ENCODE peak calls at places on chromosome 3, in six cellular contexts. L is K562, M is GM12878, E is HCT116, Q is HepG2, R is H1. P is an unnamed sample.

GRCh38 chr3:112132975-112133448 is at the start of gene GCSAM:
- DNase-seq in L (no peak), M (peak; percentile 100), E (no peak), Q (no peak), R (no peak), P (no peak)

GRCh38 chr3:31532587-31533168 is at the start of gene STT3B:
- DNase-seq in L (peak; percentile 82), M (peak; percentile 49), E (peak; percentile 40), Q (peak; percentile 62), R (no peak), P (peak; percentile 58)

GRCh38 chr3:8363200-8363599 is 138.4 kb upstream of the LMCD1 start:
- DNase-seq in L (no peak), M (no peak), E (no peak), Q (no peak), R (no peak), P (no peak)

GRCh38 chr3:10370429-10370828 is 49.5 kb upstream of the SEC13 start:
- DNase-seq in L (peak; percentile 61), M (no peak), E (no peak), Q (no peak), R (no peak), P (no peak)

GRCh38 chr3:154228561-154229216 is 95.6 kb downstream of the DHX36 start:
- DNase-seq in L (no peak), M (no peak), E (no peak), Q (no peak), R (no peak), P (no peak)

GRCh38 chr3:117563063-117563462 is 853.5 kb downstream of the TUSC7 start:
- DNase-seq in L (no peak), M (no peak), E (no peak), Q (no peak), R (no peak), P (no peak)

GRCh38 chr3:171481011-171481410 is 20.8 kb upstream of the TNIK start:
- DNase-seq in L (no peak), M (no peak), E (no peak), Q (no peak), R (no peak), P (no peak)

GRCh38 chr3:41026394-41027177 is 172.7 kb upstream of the CTNNB1 start:
- DNase-seq in L (peak; percentile 71), M (no peak), E (no peak), Q (peak; percentile 35), R (no peak), P (no peak)

GRCh38 chr3:187954486-187955075 is 199.4 kb upstream of the LPP start:
- DNase-seq in L (no peak), M (no peak), E (no peak), Q (no peak), R (no peak), P (no peak)

DNA sequence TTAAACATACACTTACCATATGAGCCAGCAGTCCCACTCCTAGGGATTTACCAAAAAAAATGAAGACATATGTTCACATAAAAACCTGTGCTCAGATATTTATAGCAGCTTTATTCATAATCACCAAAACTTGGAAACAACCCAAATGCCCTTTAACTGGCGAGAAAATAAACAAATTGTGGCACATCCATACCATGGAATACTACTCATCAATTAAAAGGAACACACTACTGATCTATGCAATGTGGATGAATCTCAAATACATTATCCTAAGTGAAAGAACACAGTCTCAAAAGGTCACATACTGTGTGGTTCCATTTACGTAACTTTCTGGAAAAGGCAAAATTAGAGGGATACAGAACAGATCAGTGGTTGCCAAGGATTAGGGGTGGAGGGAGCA is 394.6 kb downstream of the SHQ1 start:
- DNase-seq in L (no peak), M (no peak), E (no peak), Q (no peak), R (no peak), P (no peak)
- TF ChIP-seq ZNF274 in L (no peak), M (no peak), E (no peak), Q (no peak), R (no peak), P (no peak)

DNA sequence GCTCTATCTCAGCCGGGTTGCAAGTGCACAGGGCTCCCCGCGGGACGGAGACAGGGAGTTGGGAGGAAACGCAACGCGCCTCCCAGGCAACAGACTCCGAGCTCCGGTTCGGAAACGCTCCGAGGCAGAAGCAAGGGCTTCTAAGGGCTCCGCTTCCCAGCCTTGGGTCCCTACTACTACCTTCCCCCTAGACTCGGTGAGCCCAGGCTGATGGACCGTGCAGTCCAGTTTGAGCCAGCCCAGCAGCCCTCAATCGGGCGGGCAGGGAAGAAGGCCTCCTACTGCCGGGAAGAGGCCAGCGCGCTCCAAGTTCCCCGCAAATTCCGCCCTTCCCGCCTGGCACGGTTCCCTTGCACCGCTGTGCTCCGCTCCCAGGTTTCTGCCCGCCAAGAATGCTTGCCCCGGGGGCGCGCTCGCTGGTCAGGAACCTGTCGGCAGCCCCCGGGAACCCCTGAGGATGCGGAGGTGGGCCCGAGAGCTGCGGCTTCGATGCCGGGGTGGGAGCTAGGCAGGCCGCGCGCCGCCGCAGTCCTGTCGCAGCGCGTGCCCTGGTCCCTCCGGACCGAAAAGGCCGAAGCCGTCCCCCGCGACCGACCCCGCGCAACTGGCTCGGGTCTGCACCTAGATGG is 728 bp downstream of the TRANK1 start:
- DNase-seq in L (no peak), M (no peak), E (no peak), Q (no peak), R (no peak), P (no peak)
- H3K4me3 ChIP-seq in L (no peak overlapping the region), M (peak overlapping the region; percentile 59), E (no peak overlapping the region), Q (no peak overlapping the region), R (peak overlapping the region; percentile 64), P (peak overlapping the region; percentile 66)

DNA sequence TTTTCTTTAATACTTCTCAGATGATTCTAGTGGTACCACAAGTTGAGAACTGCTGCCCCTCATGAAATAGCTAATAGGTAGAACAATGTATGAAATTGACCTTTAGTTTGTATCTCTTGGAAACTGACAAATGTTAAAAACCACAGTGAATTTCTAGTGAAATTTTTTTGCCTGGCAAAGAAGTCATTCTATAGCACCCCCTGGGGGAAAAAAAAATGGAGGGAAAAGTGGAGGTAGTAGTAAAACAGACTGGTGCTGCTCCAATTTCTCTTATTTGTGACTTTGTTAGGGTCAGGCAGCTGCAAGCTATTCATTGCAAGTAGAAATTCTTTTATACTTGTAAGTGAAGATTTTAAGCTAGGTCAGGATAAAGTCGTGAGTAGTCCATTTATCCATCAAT is 605.0 kb downstream of the NLGN1 start:
- DNase-seq in L (no peak), M (no peak), E (no peak), Q (peak; percentile 1), R (no peak), P (no peak)
- TF ChIP-seq ZNF274 in L (no peak), M (no peak), E (no peak), Q (no peak), R (no peak), P (no peak)

DNA sequence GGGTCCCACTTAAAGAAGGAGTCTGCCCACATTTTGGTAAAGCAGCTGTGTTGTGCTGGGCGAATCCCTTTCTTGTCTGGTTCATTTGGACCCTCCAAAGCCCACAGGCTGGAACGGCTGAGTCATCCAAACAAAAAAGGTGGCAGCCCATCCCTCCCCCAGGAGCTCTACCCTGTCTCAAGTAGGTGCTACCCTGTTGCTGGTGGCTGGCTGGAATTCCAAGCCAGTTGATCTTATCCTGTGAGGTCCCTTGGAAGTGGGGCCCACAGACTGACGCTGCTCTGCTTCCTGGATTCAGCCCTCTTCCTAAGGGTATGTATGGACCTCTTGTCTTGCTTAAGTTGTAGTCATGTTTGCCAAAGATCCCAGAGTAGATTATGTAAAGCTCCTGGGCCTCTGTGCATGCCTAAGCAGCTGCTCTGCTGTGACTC is 44.5 kb downstream of the CCR1 start:
- DNase-seq in L (no peak), M (no peak), E (peak; percentile 33), Q (no peak), R (no peak), P (peak; percentile 28)
- H3K4me3 ChIP-seq in L (no peak overlapping the region), M (no peak overlapping the region), E (peak overlapping the region; percentile 15), Q (no peak overlapping the region), R (no peak overlapping the region), P (no peak overlapping the region)

DNA sequence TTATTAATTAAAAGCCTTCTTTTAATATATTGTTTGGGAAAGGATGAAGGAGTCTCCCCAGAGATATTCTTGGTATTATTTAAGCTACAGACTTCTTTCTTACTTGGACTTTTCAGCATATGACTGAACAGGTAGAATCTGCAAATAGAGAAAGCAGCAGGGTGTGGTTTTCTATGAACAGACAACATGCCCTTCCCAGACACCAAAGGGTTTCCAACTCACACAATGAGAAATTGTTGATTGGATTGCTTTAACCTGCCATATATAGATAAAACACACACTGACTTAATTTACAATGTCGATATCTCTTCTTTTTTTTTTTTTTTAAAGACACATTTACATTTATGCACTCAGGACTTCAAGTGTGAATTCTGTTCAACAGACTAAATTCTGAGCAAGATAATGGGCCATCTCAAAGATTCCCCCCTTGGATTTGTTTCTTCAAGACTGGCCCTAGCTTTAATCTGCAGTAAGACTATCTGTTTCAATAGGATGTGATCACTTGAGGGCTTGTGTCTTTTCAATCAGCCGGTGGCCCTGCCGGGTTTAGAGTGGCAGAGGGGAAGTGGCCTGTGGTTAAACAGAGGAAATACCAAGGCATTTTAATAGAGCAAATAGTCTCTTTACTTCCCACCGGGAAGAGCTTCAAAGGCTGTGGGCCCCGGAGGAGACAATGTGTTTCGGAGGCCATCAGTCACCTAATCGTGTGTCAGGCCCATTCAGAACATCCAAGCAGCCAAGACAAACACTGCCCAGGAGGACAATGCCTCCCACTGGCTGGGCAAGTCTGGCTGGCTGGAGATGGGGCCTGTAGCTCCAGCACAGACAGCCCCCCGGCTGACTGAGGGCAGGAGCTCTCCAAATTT is 6.1 kb downstream of the IL17RD start:
- DNase-seq in L (no peak), M (no peak), E (peak; percentile 51), Q (no peak), R (no peak), P (peak; percentile 82)
- TF ChIP-seq ZNF274 in L (no peak), M (no peak), E (no peak), Q (no peak), R (no peak), P (no peak)

GRCh38 chr3:26624209-26624775 is 1.7 kb downstream of the LRRC3B start:
- DNase-seq in L (no peak), M (no peak), E (no peak), Q (no peak), R (peak; percentile 79), P (no peak)

GRCh38 chr3:26623409-26624208 is 1.0 kb downstream of the LRRC3B start:
- DNase-seq in L (no peak), M (no peak), E (no peak), Q (no peak), R (no peak), P (no peak)

GRCh38 chr3:26621176-26621575 is 1.4 kb upstream of the LRRC3B start:
- DNase-seq in L (no peak), M (no peak), E (no peak), Q (no peak), R (no peak), P (no peak)

GRCh38 chr3:26622634-26623408 is at the start of gene LRRC3B:
- DNase-seq in L (no peak), M (no peak), E (no peak), Q (no peak), R (peak; percentile 78), P (peak; percentile 47)

GRCh38 chr3:26621891-26622633 is 510 bp upstream of the LRRC3B start:
- DNase-seq in L (no peak), M (no peak), E (no peak), Q (no peak), R (no peak), P (no peak)
- H3K4me3 ChIP-seq in L (no peak overlapping the region), M (no peak overlapping the region), E (no peak overlapping the region), Q (no peak overlapping the region), R (peak overlapping the region; percentile 63), P (peak overlapping the region; percentile 72)

GRCh38 chr3:94345101-94345500 is 282.2 kb downstream of the NSUN3 start:
- DNase-seq in L (no peak), M (no peak), E (no peak), Q (no peak), R (no peak), P (no peak)

GRCh38 chr3:94349310-94349848 is 286.5 kb downstream of the NSUN3 start:
- DNase-seq in L (no peak), M (no peak), E (no peak), Q (no peak), R (no peak), P (peak; percentile 55)
- TF ChIP-seq ZNF274 in L (no peak), M (no peak), E (no peak), Q (no peak), R (no peak), P (no peak)